ENCODE peak calls at places on chromosomes 2 and 18, in four cellular contexts. A, Z, C and Q are unnamed samples.

GRCh38 chr2:88638743-88639142 is 11.5 kb upstream of the EIF2AK3 start:
- DNase-seq in Z (no peak), C (no peak), A (no peak), Q (no peak)

GRCh38 chr2:182504903-182505302 is 78.1 kb upstream of the PDE1A start:
- DNase-seq in Z (peak), C (peak), A (no peak), Q (no peak)

GRCh38 chr2:187541086-187542085 is 12.8 kb downstream of the TFPI start:
- DNase-seq in A (peak), C (no peak), Z (peak), Q (no peak)

GRCh38 chr2:48207201-48207641 is 300.9 kb upstream of the FBXO11 start:
- DNase-seq in Z (no peak), A (no peak), C (no peak), Q (no peak)

GRCh38 chr2:84939426-84940087 is 31.4 kb upstream of the KCMF1 start:
- DNase-seq in C (no peak), A (no peak), Z (no peak), Q (peak)

GRCh38 chr2:113876503-113877387 is 13.1 kb upstream of the ACTR3 start:
- DNase-seq in C (peak), Z (no peak), A (peak), Q (peak)

GRCh38 chr2:228927028-228928010 is 343.8 kb downstream of the PID1 start:
- DNase-seq in C (no peak), A (no peak), Z (no peak), Q (no peak)

GRCh38 chr2:237171396-237171795 is 85.7 kb downstream of the COPS8 start:
- DNase-seq in A (no peak), C (no peak), Z (peak), Q (no peak)

GRCh38 chr2:73284296-73285161 is at the start of gene FBXO41:
- DNase-seq in Z (peak), C (peak), A (peak), Q (peak)

GRCh38 chr18:23036611-23037259 is 98.5 kb upstream of the CABLES1 start:
- DNase-seq in C (no peak), Z (no peak), A (no peak), Q (no peak)

GRCh38 chr2:23128684-23129292 is 256.2 kb upstream of the KLHL29 start:
- DNase-seq in A (no peak), Z (no peak), C (no peak), Q (no peak)

GRCh38 chr2:39741871-39742270 is 37.2 kb downstream of the THUMPD2 start:
- DNase-seq in Z (peak), A (no peak), C (no peak), Q (no peak)

GRCh38 chr2:105278654-105279053 is 37.1 kb downstream of the GPR45 start:
- DNase-seq in C (no peak), A (no peak), Z (no peak), Q (no peak)

GRCh38 chr2:6975988-6976387 is 58.8 kb downstream of the RNF144A start:
- DNase-seq in A (no peak), Z (no peak), C (no peak), Q (no peak)

GRCh38 chr2:6052577-6052976 is 360.4 kb downstream of the SOX11 start:
- DNase-seq in Z (no peak), A (no peak), C (no peak), Q (no peak)

GRCh38 chr18:14970027-14970426 is 222.1 kb downstream of the ANKRD30B start:
- DNase-seq in Z (no peak), A (no peak), C (no peak), Q (no peak)

GRCh38 chr2:80303825-80304521 is 579 bp downstream of the LRRTM1 start:
- DNase-seq in A (no peak), C (no peak), Z (no peak), Q (no peak)
- H3K4me3 ChIP-seq in A (no peak), C (peak), Z (peak), Q (no peak)

DNA sequence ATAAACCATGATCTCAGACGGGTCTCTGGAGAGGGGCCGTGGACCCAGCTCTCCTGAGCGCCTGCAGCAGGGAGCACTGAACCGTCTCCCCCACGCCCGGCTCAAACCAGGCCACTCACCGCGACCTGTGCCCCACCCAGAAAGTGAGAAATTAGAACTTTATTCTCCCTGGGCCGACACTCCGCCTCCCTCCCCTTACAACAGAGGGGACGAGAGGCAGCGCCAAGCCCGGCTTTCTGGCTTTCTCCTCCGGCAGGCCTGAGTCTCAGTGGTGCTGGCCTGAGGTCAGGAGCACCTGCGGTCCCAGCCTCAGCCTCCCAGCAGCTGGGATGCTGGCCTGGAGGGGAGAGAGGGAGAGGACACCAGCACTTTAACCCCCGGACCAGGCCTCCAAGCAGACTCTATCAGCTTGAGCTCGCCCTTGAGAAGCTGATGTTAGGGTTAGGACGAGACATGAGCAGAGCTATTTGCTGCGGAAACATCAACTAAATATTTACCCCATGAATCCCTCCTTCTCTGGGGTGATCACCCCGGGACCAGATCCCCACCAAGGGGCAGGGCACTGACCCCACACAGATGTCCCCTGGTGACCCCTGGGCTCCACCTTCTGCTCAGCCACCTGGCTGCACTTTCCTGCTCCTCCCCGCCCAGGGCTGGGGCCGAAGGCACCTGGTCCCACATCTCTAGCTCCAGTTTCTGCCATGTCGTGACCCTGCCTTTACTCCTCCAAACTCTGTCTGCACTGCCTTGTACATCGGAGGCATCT is 856.3 kb upstream of the SALL3 start:
- DNase-seq in Z (no peak), A (no peak), C (no peak), Q (no peak)
- H3K27ac ChIP-seq in Z (no peak), A (no peak), C (no peak), Q (no peak)

GRCh38 chr2:9951272-9951521 is 296 bp upstream of the GRHL1 start:
- DNase-seq in Z (no peak), A (no peak), C (no peak), Q (no peak)

GRCh38 chr2:9952856-9953503 is 1.5 kb downstream of the GRHL1 start:
- DNase-seq in Z (no peak), C (no peak), A (no peak), Q (no peak)

GRCh38 chr2:9951522-9952285 is at the start of gene GRHL1:
- DNase-seq in C (peak), A (peak), Z (peak), Q (peak)

GRCh38 chr2:9950521-9951271 is 797 bp upstream of the GRHL1 start:
- DNase-seq in Z (no peak), A (peak), C (peak), Q (peak)

DNA sequence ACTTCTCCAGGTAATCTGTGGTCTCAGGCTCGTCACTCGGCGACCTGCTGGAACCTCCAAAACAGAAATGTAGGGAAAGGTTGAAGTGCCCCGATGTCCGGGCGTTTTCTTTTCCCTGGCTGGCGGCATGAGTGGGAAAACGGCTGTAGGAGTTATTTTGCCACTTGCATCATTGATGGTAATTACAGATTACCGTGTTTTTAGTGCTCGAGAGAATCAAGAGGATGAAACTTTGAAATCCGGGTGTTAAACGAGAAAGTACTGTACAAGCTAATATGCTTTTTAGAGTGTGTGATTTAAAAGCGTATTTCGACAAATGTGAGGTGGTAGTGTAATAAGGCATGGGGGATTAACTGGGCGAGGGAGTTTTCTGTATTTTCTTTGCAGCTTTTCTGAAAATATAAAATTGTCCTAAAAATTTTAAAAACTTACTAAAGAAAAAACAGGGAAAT is 819 bp downstream of the GRHL1 start:
- DNase-seq in C (peak), A (no peak), Z (no peak), Q (no peak)
- H3K4me3 ChIP-seq in C (peak), A (peak), Z (peak), Q (peak)

GRCh38 chr2:218899147-218899546 is 18.5 kb downstream of the WNT10A start:
- DNase-seq in Z (no peak), A (no peak), C (no peak), Q (no peak)

GRCh38 chr2:218895758-218896500 is 15.3 kb downstream of the WNT10A start:
- DNase-seq in A (no peak), C (no peak), Z (no peak), Q (peak)

GRCh38 chr2:218896501-218897393 is 16.1 kb downstream of the WNT10A start:
- DNase-seq in A (peak), Z (peak), C (no peak), Q (peak)

GRCh38 chr2:218898109-218898878 is 17.6 kb downstream of the WNT10A start:
- DNase-seq in A (peak), C (peak), Z (peak), Q (peak)

GRCh38 chr2:218897394-218898108 is 16.9 kb downstream of the WNT10A start:
- DNase-seq in A (no peak), Z (no peak), C (no peak), Q (no peak)
- H3K27ac ChIP-seq in A (no peak), Z (no peak), C (no peak), Q (peak)

GRCh38 chr2:191945623-191946022 is 98.7 kb upstream of the CAVIN2 start:
- DNase-seq in Z (no peak), A (no peak), C (no peak), Q (no peak)
- H3K4me3 ChIP-seq in Z (no peak), A (no peak), C (no peak), Q (no peak)

DNA sequence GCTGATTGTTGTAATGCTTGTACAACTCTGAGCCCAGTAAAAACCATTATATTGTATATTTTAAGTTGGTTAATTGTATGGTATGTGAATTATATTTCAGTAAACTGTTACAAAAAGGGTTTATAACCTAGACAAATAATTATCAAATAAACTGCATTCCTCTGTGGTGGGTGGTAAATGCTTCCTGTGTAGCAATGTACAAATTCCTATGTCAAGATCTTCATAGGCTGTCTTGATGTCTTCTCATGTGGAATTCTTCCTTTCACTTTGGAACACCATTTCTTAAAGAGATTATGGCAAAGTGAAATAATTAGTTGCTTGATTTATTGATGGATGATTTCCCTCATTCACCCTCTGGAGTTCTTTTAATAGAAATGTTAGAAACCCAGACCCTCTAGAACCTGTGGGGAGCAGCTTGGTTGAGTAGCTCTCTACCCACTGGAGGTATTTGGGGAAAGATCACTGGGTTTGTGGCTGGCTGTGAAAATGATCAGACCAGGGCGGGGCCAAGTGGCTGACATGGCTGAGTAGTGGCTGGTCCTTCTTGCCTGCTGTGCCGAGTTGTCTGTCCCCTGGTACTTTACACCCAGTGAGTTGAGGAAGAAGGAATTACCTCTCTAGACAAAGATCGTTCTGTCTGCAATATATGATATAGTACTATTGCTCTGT is 22.4 kb upstream of the MGAT5 start:
- DNase-seq in C (no peak), Z (peak), A (no peak), Q (no peak)
- H3K27ac ChIP-seq in C (peak), Z (peak), A (no peak), Q (peak)

GRCh38 chr2:222912776-222913175 is 51.9 kb downstream of the ACSL3 start:
- DNase-seq in Z (no peak), C (no peak), A (no peak), Q (no peak)

GRCh38 chr2:222919841-222920609 is 59.2 kb downstream of the ACSL3 start:
- DNase-seq in A (peak), Z (peak), C (no peak), Q (no peak)

GRCh38 chr2:222920657-222921186 is 59.9 kb downstream of the ACSL3 start:
- DNase-seq in A (no peak), Z (no peak), C (no peak), Q (no peak)

GRCh38 chr2:222915092-222915957 is 54.5 kb downstream of the ACSL3 start:
- DNase-seq in Z (peak), C (no peak), A (no peak), Q (no peak)

GRCh38 chr2:222916229-222917197 is 55.7 kb downstream of the ACSL3 start:
- DNase-seq in Z (no peak), A (no peak), C (no peak), Q (no peak)
- H3K4me3 ChIP-seq in Z (no peak), A (no peak), C (no peak), Q (no peak)

GRCh38 chr2:191276792-191277465 is 31.7 kb downstream of the MYO1B start:
- DNase-seq in Z (peak), C (no peak), A (no peak), Q (no peak)
- H3K27ac ChIP-seq in Z (no peak), C (no peak), A (no peak), Q (no peak)

DNA sequence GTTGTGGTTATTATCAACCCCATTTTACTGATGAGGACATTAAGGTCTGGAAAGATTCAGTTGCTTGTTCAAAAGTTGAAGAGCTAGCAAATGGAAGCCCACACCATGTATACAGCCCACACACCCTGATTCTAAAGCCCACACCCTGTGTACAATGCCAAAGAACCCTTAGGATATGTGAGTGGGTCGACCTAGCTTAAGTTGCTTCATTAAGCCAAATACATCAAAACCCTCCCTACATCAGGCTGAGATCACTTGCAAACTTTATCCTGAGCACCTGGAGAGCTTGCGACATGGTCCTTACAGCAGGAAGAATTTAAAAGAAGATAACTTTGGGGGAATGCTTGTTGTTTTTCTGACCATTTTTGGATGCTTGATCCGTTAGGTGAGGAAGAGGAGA is 435 bp upstream of the ARHGAP25 start:
- DNase-seq in C (no peak), Z (no peak), A (no peak), Q (no peak)
- H3K4me3 ChIP-seq in C (no peak), Z (no peak), A (no peak), Q (peak)